ENCODE peak calls at places on chromosomes 13 and 19, in seven cellular contexts. G, C, P, M, W, O and R are unnamed samples.

GRCh38 chr19:48772503-48772953 is 17.2 kb downstream of the FGF21 start:
- DNase-seq in G (no peak), C (peak), P (peak), M (no peak), W (no peak), O (no peak), R (no peak)

GRCh38 chr19:4016486-4016885 is 8.9 kb downstream of the PIAS4 start:
- DNase-seq in G (no peak), C (no peak), P (no peak), M (no peak), W (no peak), O (no peak), R (no peak)

GRCh38 chr19:27860309-27860934 is 1352.5 kb downstream of the UQCRFS1 start:
- DNase-seq in G (no peak), C (peak), P (no peak), M (no peak), W (no peak), O (no peak), R (no peak)

GRCh38 chr19:38507551-38508127 is 74.1 kb downstream of the RYR1 start:
- DNase-seq in G (no peak), C (no peak), P (no peak), M (no peak), W (no peak), O (no peak), R (no peak)

GRCh38 chr13:50156140-50156539 is 140.9 kb downstream of the KCNRG start:
- DNase-seq in G (no peak), C (no peak), P (no peak), M (no peak), W (no peak), O (no peak), R (no peak)

GRCh38 chr19:32238076-32238475 is 107.3 kb upstream of the ZNF507 start:
- DNase-seq in G (no peak), C (no peak), P (no peak), M (no peak), W (no peak), O (no peak), R (no peak)

GRCh38 chr13:83780201-83780600 is 102.1 kb downstream of the SLITRK1 start:
- DNase-seq in G (no peak), C (no peak), P (no peak), M (no peak), W (peak), O (no peak), R (no peak)

GRCh38 chr13:75299913-75300862 is 181.8 kb downstream of the TBC1D4 start:
- DNase-seq in G (no peak), C (no peak), P (no peak), M (no peak), W (no peak), O (peak), R (no peak)

GRCh38 chr13:60538566-60538965 is 141.5 kb downstream of the TDRD3 start:
- DNase-seq in G (no peak), C (no peak), P (no peak), M (no peak), W (no peak), O (no peak), R (no peak)

GRCh38 chr13:111280666-111281577 is 39.5 kb upstream of the TEX29 start:
- DNase-seq in G (no peak), C (no peak), P (no peak), M (no peak), W (no peak), O (no peak), R (no peak)

GRCh38 chr13:113651511-113652403 is 6.2 kb downstream of the ATP4B start:
- DNase-seq in G (peak), C (no peak), P (peak), M (peak), W (no peak), O (no peak), R (peak)

GRCh38 chr13:25738342-25738771 is 313.5 kb downstream of the SHISA2 start:
- DNase-seq in G (no peak), C (no peak), P (peak), M (no peak), W (no peak), O (no peak), R (no peak)

GRCh38 chr19:45558399-45558878 is 26.2 kb downstream of the OPA3 start:
- DNase-seq in G (peak), C (no peak), P (peak), M (no peak), W (peak), O (no peak), R (peak)

GRCh38 chr19:19338082-19338481 is 17.5 kb downstream of the MAU2 start:
- DNase-seq in G (no peak), C (no peak), P (no peak), M (no peak), W (no peak), O (no peak), R (no peak)

GRCh38 chr19:47330466-47330869 is 1.5 kb upstream of the C5AR2 start:
- DNase-seq in G (no peak), C (no peak), P (no peak), M (no peak), W (no peak), O (no peak), R (no peak)

GRCh38 chr19:46287585-46287984 is 9.3 kb upstream of the HIF3A start:
- DNase-seq in G (no peak), C (no peak), P (no peak), M (no peak), W (peak), O (no peak), R (no peak)

GRCh38 chr19:34991542-34992333 is 8.4 kb upstream of the GRAMD1A start:
- DNase-seq in G (no peak), C (no peak), P (no peak), M (no peak), W (no peak), O (no peak), R (no peak)

GRCh38 chr19:2589441-2589840 is 113.1 kb downstream of the GNG7 start:
- DNase-seq in G (no peak), C (no peak), P (no peak), M (no peak), W (no peak), O (no peak), R (peak)
- H3K4me3 ChIP-seq in G (no peak), C (no peak), P (no peak), M (no peak), W (no peak), O (no peak), R (no peak)

GRCh38 chr13:84997858-84998257 is 801.4 kb downstream of the SLITRK6 start:
- DNase-seq in G (no peak), C (no peak), P (no peak), M (no peak), W (no peak), O (no peak), R (no peak)

GRCh38 chr13:84999252-84999651 is 800.0 kb downstream of the SLITRK6 start:
- DNase-seq in G (no peak), C (no peak), P (no peak), M (no peak), W (no peak), O (no peak), R (no peak)

GRCh38 chr13:84998681-84999080 is 800.5 kb downstream of the SLITRK6 start:
- DNase-seq in G (no peak), C (no peak), P (no peak), M (no peak), W (no peak), O (no peak), R (no peak)

DNA sequence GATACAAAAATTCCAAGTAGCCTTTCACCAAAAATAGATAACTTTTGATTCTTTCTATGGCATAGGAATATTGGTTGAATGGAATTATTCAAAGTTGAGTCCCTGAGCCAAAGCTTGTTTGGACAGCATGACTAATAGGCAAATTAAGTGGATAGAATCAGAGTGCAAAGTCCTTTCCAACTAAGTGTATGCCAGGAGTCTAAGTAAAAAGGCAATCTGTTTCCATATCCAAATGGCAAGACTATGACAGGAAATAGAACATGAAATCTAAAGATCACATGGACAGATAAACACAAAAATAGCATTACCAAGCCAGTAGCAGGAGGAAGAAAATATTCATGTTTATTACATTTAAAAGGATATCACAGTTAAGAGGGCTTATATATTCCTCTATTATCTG is 804.6 kb downstream of the SLITRK6 start:
- DNase-seq in G (no peak), C (no peak), P (no peak), M (no peak), W (no peak), O (no peak), R (no peak)
- TF ChIP-seq POLR2AphosphoS5 in G (no peak), C (no peak), P (no peak), M (no peak), W (no peak), O (no peak), R (no peak)

GRCh38 chr13:36673352-36673751 is 468 bp upstream of the SERTM1 start:
- DNase-seq in G (no peak), C (no peak), P (no peak), M (peak), W (no peak), O (no peak), R (no peak)
- H3K4me3 ChIP-seq in G (no peak), C (no peak), P (peak), M (peak), W (no peak), O (no peak), R (peak)

DNA sequence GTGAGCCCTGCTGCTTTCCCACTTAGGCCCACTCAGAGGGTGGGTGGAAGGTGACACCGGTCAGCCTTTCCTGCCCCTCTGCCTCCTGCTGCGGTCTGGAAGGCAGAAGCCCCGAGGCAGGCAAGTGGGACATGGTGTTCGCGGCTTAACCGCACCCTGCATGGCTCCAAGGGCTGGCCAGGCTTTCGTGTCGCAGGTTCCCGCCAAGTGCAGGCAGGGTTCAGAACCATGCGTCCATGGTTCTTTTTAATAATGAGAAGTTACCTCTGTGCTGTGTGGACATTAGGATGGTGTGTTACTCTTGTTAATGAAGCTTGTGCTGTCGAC is 969 bp downstream of the DGKH start:
- DNase-seq in G (no peak), C (no peak), P (no peak), M (no peak), W (no peak), O (peak), R (no peak)
- TF ChIP-seq POLR2AphosphoS5 in G (no peak), C (no peak), P (no peak), M (no peak), W (no peak), O (no peak), R (no peak)

DNA sequence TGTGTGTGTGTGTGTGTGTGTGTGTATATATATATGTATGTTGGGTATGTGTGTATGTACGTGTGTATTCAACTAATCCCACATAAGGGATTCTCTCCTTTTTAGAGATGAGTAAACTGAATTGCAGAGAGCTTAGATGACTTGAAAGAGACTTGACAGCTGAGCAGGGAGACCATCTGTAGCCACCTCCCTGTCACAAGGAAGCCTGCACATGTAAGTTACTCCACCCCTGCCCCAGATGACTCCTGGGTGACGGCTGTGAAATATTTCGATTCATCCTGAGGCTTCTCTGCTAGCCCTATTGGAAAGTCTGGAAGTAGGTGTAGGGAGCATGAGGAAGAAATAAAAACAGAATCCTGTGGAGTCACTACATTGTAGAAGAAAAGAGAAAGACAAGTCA is 480.4 kb downstream of the FOXO1 start:
- DNase-seq in G (no peak), C (no peak), P (no peak), M (no peak), W (no peak), O (no peak), R (no peak)
- H3K4me3 ChIP-seq in G (no peak), C (no peak), P (no peak), M (no peak), W (no peak), O (no peak), R (no peak)

DNA sequence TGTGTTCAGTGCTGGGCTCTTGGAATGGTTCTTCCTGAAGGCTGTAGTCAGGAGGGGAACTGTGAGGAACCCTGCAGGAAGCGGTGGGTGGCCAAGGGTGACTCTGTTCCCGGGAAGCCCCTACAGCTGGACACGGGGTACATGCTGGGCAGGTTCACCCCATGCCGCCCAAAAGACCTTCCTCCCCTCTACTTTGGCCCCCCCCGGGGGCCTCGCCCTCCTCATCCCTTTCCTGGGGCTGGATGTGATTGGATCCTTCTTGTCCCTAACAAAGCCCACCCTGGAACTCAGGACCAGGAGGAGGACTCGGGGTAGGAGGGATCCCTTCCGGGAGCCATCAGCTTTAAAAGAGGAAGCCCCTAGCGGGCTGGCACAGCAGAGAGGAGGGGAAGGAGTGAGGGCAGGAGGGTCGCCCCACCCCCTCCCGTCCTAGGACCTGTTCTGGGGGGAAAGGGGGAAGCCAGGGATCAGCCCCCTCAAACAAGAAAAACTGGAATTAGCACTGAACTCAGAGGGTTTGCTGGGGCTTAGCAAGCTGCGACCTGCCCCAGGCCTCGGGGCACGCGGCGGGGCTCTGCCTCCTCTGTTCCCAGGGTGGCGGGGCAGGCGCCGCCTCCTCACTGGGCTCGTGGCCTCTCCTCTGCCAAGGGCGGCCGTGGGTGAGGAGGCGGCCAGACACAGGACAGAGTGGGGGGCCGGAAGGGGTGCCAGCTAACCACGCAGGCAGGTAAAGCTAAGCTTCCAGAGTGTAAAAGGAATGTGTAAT is 4.0 kb downstream of the CEBPA start:
- DNase-seq in G (peak), C (peak), P (peak), M (no peak), W (no peak), O (no peak), R (peak)
- TF ChIP-seq POLR2AphosphoS5 in G (no peak), C (peak), P (no peak), M (no peak), W (no peak), O (no peak), R (no peak)

DNA sequence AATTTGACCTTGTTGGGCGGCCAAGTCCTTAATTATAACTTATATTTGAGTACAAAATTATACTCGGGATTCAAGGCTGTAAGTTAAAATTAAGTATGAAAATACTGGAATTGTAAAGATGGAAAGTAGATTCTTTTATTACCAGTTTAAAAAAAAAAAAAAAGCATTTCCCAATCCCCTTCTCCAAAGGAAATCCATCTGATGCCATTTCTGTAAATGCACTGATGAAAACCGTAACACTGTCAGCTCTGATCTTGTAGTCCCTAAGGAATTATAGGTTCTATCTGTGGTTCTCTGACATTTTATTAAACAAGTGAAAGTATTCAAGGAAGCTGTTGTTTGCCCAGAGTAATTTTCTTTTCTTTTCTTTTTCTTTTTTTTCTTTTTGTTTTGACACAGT is 41.6 kb upstream of the HNRNPA1L2 start:
- DNase-seq in G (no peak), C (no peak), P (no peak), M (no peak), W (no peak), O (no peak), R (no peak)
- H3K4me3 ChIP-seq in G (peak), C (peak), P (peak), M (peak), W (no peak), O (no peak), R (peak)

DNA sequence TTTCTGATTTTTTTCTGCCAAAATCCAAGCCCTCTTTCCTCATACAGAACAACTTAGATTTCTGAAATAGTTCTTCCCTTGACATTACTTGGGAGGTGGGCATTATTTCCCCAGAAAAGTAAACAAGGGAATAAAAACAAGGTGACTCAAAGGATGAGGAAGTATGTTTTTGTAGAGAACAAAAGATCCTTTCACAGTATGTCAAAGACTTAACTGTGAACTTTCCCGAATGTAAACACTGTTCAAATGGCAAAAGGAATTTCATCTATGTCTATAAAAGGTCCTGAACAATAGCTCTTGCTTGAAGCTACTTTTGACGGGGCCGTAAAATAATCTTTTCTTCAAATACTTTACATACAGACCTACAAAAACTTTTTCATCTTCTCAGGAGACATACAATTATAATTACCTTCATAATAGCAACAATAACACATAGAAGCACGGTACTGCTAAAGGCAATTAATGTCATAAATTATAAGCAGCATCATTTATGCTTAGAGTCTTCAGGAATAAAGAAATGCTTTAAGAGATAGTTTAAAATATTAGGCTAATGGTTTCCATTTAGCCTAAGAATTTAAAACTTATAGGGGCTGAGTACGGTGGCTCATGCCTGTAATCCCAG is 191.1 kb downstream of the RGCC start:
- DNase-seq in G (no peak), C (no peak), P (no peak), M (no peak), W (no peak), O (no peak), R (no peak)
- TF ChIP-seq POLR2AphosphoS5 in G (no peak), C (no peak), P (no peak), M (no peak), W (no peak), O (no peak), R (no peak)